ENCODE peak calls at places on chromosomes 1 and 21, in ten cellular contexts. Y, L, B, F, H, D, G, X, V and W are unnamed samples.

GRCh38 chr21:38269567-38269917 is 12.8 kb downstream of the KCNJ15 start:
- DNase-seq in Y (peak), L (peak), B (no peak), F (peak), H (peak), D (no peak), G (no peak), X (no peak), V (no peak), W (peak)

GRCh38 chr1:28371011-28371378 is 1.5 kb downstream of the PHACTR4 start:
- DNase-seq in Y (no peak), L (no peak), B (no peak), F (no peak), H (no peak), D (no peak), G (no peak), X (no peak), V (no peak), W (no peak)

GRCh38 chr1:181111559-181111958 is 23.1 kb downstream of the IER5 start:
- DNase-seq in Y (no peak), L (no peak), B (no peak), F (no peak), H (no peak), D (no peak), G (no peak), X (no peak), V (no peak), W (no peak)

GRCh38 chr1:114235956-114236355 is 82.3 kb upstream of the SYT6 start:
- DNase-seq in Y (no peak), L (no peak), B (no peak), F (no peak), H (no peak), D (no peak), G (no peak), X (no peak), V (no peak), W (no peak)

GRCh38 chr1:43764581-43764980 is 57.2 kb downstream of the ST3GAL3 start:
- DNase-seq in Y (no peak), L (no peak), B (no peak), F (no peak), H (peak), D (no peak), G (no peak), X (no peak), V (no peak), W (no peak)

GRCh38 chr1:197521118-197521739 is 253.2 kb downstream of the CRB1 start:
- DNase-seq in Y (peak), L (peak), B (peak), F (peak), H (peak), D (peak), G (peak), X (no peak), V (peak), W (peak)

GRCh38 chr1:44103270-44104131 is 15.1 kb upstream of the KLF17 start:
- DNase-seq in Y (no peak), L (no peak), B (no peak), F (no peak), H (peak), D (peak), G (peak), X (no peak), V (no peak), W (no peak)

GRCh38 chr1:225467193-225468020 is 39.6 kb upstream of the LBR start:
- DNase-seq in Y (peak), L (peak), B (peak), F (peak), H (no peak), D (no peak), G (no peak), X (peak), V (no peak), W (peak)

GRCh38 chr1:59077739-59078503 is 219.0 kb upstream of the FGGY start:
- DNase-seq in Y (no peak), L (no peak), B (no peak), F (no peak), H (peak), D (no peak), G (no peak), X (no peak), V (no peak), W (no peak)

GRCh38 chr1:42777860-42778259 is 6.9 kb upstream of the TMEM269 start:
- DNase-seq in Y (peak), L (no peak), B (peak), F (peak), H (peak), D (no peak), G (peak), X (no peak), V (peak), W (peak)

GRCh38 chr21:26835027-26835713 is 10.0 kb downstream of the ADAMTS1 start:
- DNase-seq in Y (no peak), L (no peak), B (peak), F (no peak), H (no peak), D (no peak), G (no peak), X (no peak), V (no peak), W (no peak)

GRCh38 chr1:238123201-238123600 is 232.5 kb upstream of the ZP4 start:
- DNase-seq in Y (no peak), L (no peak), B (no peak), F (no peak), H (no peak), D (no peak), G (no peak), X (no peak), V (no peak), W (no peak)

GRCh38 chr1:238115852-238116251 is 225.1 kb upstream of the ZP4 start:
- DNase-seq in Y (no peak), L (no peak), B (no peak), F (no peak), H (peak), D (no peak), G (no peak), X (no peak), V (no peak), W (no peak)

GRCh38 chr1:238113222-238113621 is 222.5 kb upstream of the ZP4 start:
- DNase-seq in Y (no peak), L (no peak), B (no peak), F (no peak), H (no peak), D (no peak), G (no peak), X (no peak), V (no peak), W (no peak)

DNA sequence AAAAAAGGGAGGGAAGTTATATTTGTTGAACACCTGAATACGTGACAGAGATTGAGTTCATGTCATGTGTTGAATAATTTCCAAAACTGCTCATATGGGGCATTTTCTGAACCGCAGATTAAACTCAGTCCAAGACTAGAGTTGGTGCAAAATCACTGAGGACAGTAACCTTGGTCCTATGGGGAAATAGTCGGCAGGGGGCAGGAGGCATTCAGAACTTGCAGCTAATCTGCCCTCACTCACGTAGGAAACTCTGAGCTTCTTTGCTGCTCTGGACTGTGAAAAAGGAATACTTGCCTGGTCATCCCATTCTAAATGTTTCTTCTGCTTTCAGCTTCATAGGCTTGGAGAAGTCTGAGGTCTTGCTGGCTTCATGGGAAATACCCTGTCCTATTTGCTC is 228.3 kb upstream of the ZP4 start:
- DNase-seq in Y (no peak), L (no peak), B (no peak), F (no peak), H (peak), D (no peak), G (no peak), X (no peak), V (no peak), W (no peak)
- TF ChIP-seq CTCF in Y (no peak), L (no peak), B (no peak), F (no peak), H (peak), D (no peak), G (no peak), X (no peak), V (no peak), W (no peak)

DNA sequence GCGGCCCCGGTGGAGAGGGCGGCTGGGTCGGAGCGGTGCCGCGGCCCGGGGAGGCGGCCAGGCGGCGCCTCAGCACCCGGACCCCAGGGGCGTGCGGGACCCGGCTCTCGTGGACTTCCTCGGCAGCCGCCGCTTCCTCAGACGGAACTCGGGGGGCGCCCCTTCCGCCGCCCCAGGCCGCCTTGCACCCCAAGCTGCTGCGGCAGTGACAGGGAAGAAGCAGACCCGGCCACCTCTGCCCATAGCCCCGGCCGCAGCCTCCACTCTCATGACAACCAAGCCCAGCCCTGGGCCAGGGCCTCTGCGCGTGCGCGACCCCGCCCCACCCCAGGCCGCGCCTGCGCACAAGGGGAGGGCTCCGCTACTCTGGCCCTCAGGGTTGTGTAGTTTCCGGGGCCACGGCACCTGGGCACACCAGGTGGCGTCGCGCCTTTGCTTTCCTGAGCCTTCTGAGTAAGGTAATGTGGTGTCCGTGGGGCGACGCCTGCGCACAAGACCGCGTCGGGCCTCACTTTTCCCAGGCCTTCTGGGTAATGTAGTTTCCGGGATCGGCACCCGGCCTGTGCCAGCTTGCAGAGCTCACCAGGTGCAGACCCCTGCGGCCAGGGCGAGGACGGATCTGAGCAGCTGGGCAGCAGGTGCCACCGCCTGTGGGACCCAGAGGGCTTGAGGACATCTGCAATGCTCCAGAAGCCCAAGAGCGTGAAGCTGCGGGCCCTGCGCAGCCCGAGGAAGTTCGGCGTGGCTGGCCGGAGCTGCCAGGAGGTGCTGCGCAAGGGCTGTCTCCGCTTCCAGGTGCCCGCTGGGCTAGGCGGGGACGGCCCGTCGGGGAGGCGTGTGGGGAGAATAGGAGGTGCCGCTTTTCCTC is at the start of the genes CEP104 and DFFB:
- DNase-seq in Y (peak), L (peak), B (peak), F (peak), H (peak), D (peak), G (peak), X (peak), V (peak), W (peak)
- TF ChIP-seq CTCF in Y (peak), L (peak), B (no peak), F (peak), H (peak), D (peak), G (no peak), X (no peak), V (peak), W (peak)

DNA sequence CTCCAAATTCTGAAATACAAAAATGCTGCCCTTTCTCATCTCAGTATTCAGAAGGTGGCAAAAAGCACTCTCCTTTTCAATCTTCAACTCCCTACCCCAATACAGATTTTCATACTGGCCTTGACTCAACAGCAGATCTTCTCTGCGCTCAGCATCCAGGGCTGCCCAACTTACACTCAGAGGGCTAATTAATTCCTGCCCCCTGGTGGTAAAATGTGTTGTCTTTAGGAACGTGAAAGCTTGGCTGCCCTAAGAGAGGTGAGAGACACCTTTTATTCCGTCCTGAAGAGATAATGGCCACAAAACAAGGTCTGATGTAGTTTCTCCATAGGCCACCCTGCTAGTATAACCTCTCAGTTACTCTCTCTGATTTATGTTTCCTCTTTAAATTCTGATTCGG is 25.0 kb downstream of the KRTAP24-1 start:
- DNase-seq in Y (peak), L (no peak), B (peak), F (no peak), H (peak), D (no peak), G (peak), X (no peak), V (peak), W (no peak)
- TF ChIP-seq CTCF in Y (peak), L (no peak), B (peak), F (no peak), H (peak), D (peak), G (no peak), X (no peak), V (peak), W (no peak)

GRCh38 chr1:102562380-102562779 is 545.9 kb downstream of the COL11A1 start:
- DNase-seq in Y (no peak), L (no peak), B (no peak), F (no peak), H (no peak), D (no peak), G (no peak), X (no peak), V (no peak), W (no peak)

DNA sequence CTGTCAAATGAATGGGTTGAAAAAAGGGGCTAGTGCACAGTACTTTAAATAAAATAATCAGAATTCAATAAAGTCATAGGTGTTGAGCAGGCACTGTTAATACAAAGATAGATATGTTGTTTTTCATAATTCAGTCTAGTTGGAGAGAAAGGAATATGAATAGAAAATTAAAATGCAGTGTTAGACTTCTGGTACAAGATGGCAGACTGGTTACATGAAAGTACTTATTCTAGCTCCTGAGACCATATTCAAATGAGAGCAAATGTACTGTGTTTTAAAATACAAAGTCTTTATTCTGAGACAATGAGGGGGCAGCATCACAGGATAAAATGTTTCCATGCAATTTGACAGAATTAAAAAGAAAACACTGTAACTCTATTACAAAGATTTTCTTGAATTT is 542.1 kb downstream of the COL11A1 start:
- DNase-seq in Y (no peak), L (no peak), B (no peak), F (no peak), H (no peak), D (no peak), G (no peak), X (no peak), V (no peak), W (no peak)
- TF ChIP-seq CTCF in Y (no peak), L (no peak), B (no peak), F (no peak), H (no peak), D (no peak), G (no peak), X (no peak), V (no peak), W (no peak)

GRCh38 chr1:158809862-158810261 is 21.3 kb upstream of the MNDA start:
- DNase-seq in Y (no peak), L (no peak), B (no peak), F (no peak), H (no peak), D (no peak), G (no peak), X (no peak), V (no peak), W (no peak)
- TF ChIP-seq CTCF in Y (no peak), L (no peak), B (no peak), F (no peak), H (no peak), D (no peak), G (no peak), X (no peak), V (no peak), W (no peak)

DNA sequence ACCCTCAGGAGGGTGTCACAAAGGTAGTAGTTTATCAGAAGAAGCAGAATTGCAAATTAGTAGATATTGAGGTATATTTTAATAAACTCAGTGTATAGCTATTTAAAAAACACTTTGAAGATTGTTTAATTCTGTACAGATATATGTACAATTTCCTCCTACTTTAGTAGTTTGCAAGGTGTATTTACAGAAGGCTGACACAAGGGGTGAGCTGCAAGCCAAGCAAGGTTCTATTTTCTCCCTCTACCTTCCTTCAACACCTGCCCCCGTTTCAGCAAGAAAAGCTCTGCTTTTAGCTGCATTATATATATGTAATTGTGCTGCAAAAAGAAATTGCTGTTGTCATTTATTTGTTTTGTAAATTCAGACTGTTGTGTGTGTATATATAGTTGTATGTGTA is 674.2 kb upstream of the PKN2 start:
- DNase-seq in Y (no peak), L (no peak), B (no peak), F (no peak), H (no peak), D (no peak), G (no peak), X (no peak), V (no peak), W (no peak)
- TF ChIP-seq CTCF in Y (no peak), L (no peak), B (no peak), F (no peak), H (peak), D (peak), G (peak), X (no peak), V (no peak), W (no peak)

GRCh38 chr1:193884848-193885558 is 698.6 kb upstream of the B3GALT2 start:
- DNase-seq in Y (no peak), L (no peak), B (no peak), F (no peak), H (no peak), D (no peak), G (no peak), X (no peak), V (no peak), W (no peak)
- TF ChIP-seq CTCF in Y (no peak), L (no peak), B (no peak), F (no peak), H (no peak), D (no peak), G (no peak), X (no peak), V (no peak), W (no peak)

DNA sequence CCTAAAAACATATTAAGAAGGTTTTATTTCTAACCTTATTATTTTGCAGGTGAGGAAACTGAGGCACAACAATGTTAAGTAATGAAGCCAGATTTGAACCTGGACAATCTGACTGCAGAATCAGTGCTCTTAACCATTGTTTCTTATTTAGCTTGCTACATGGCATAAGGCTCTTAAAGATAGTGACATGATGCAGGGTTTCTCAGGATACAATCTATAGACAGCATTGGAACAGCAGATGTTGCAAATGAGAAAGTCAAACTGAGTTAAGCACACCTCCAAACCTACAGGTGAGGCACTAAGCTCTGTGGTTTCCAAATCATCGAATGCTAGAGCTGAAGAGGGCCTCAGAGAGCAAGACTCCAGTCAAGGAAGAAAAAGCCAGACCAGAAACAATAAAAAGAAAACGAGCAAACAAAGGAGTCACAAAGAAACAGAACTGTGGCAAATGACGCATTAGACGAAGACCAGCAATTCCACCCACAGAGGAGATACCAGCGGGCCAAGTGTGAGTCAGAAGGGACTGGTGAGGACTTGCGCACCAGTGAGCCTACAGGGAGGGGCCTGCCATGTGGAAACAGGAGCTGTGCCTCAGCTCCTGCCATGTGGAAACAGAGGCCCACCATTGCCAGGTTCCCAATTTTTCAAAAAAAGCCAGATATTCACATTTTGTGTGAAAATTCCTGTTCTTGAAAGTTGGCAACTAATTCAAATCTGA is 14.4 kb downstream of the CD58 start:
- DNase-seq in Y (peak), L (peak), B (peak), F (no peak), H (no peak), D (no peak), G (peak), X (no peak), V (peak), W (no peak)
- TF ChIP-seq CTCF in Y (no peak), L (peak), B (no peak), F (peak), H (no peak), D (no peak), G (no peak), X (no peak), V (no peak), W (peak)